ENCODE peak calls at places on chromosome 9, in six cellular contexts. One of them, this sample, is unnamed.

GRCh38 chr9:93207326-93207814 is 23.4 kb downstream of the WNK2 start:
- DNase-seq in keratinocyte: no peak
- DNase-seq in type B pancreatic cell: no peak
- DNase-seq in endothelial cell of umbilical vein: no peak
- DNase-seq in osteocyte: no peak
- DNase-seq in brain microvascular endothelial cell: peak
- DNase-seq in this sample: peak

GRCh38 chr9:91750343-91750742 is 199.7 kb downstream of the ROR2 start:
- DNase-seq in keratinocyte: no peak
- DNase-seq in type B pancreatic cell: no peak
- DNase-seq in endothelial cell of umbilical vein: no peak
- DNase-seq in osteocyte: no peak
- DNase-seq in brain microvascular endothelial cell: no peak
- DNase-seq in this sample: no peak

GRCh38 chr9:137464291-137464999 is 5.3 kb upstream of the NSMF start:
- DNase-seq in keratinocyte: no peak
- DNase-seq in type B pancreatic cell: no peak
- DNase-seq in endothelial cell of umbilical vein: no peak
- DNase-seq in osteocyte: no peak
- DNase-seq in brain microvascular endothelial cell: no peak
- DNase-seq in this sample: peak

GRCh38 chr9:75238311-75238976 is 150.1 kb downstream of the OSTF1 start:
- DNase-seq in keratinocyte: no peak
- DNase-seq in type B pancreatic cell: no peak
- DNase-seq in endothelial cell of umbilical vein: peak
- DNase-seq in osteocyte: no peak
- DNase-seq in brain microvascular endothelial cell: peak
- DNase-seq in this sample: no peak

GRCh38 chr9:132582276-132582785 is at the start of gene BARHL1:
- DNase-seq in keratinocyte: no peak
- DNase-seq in type B pancreatic cell: no peak
- DNase-seq in endothelial cell of umbilical vein: no peak
- DNase-seq in osteocyte: no peak
- DNase-seq in brain microvascular endothelial cell: no peak
- DNase-seq in this sample: no peak

GRCh38 chr9:113934167-113934566 is 58.1 kb downstream of the ZNF618 start:
- DNase-seq in keratinocyte: no peak
- DNase-seq in type B pancreatic cell: no peak
- DNase-seq in endothelial cell of umbilical vein: no peak
- DNase-seq in osteocyte: peak
- DNase-seq in brain microvascular endothelial cell: no peak
- DNase-seq in this sample: no peak

GRCh38 chr9:33731625-33732024 is 63.7 kb upstream of the PRSS3 start:
- DNase-seq in keratinocyte: no peak
- DNase-seq in type B pancreatic cell: no peak
- DNase-seq in endothelial cell of umbilical vein: no peak
- DNase-seq in osteocyte: no peak
- DNase-seq in brain microvascular endothelial cell: no peak
- DNase-seq in this sample: no peak

GRCh38 chr9:69283003-69283402 is 42.0 kb upstream of the ENTREP1 start:
- DNase-seq in keratinocyte: no peak
- DNase-seq in type B pancreatic cell: no peak
- DNase-seq in endothelial cell of umbilical vein: peak
- DNase-seq in osteocyte: no peak
- DNase-seq in brain microvascular endothelial cell: no peak
- DNase-seq in this sample: no peak

GRCh38 chr9:101226161-101226560 is 158.6 kb downstream of the BAAT start:
- DNase-seq in keratinocyte: no peak
- DNase-seq in type B pancreatic cell: no peak
- DNase-seq in endothelial cell of umbilical vein: no peak
- DNase-seq in osteocyte: no peak
- DNase-seq in brain microvascular endothelial cell: no peak
- DNase-seq in this sample: no peak

GRCh38 chr9:128470560-128470959 is 14.8 kb downstream of the ODF2 start:
- DNase-seq in keratinocyte: no peak
- DNase-seq in type B pancreatic cell: no peak
- DNase-seq in endothelial cell of umbilical vein: no peak
- DNase-seq in osteocyte: no peak
- DNase-seq in brain microvascular endothelial cell: no peak
- DNase-seq in this sample: no peak

GRCh38 chr9:90870646-90871326 is 69.2 kb downstream of the SYK start:
- DNase-seq in keratinocyte: no peak
- DNase-seq in type B pancreatic cell: no peak
- DNase-seq in endothelial cell of umbilical vein: peak
- DNase-seq in osteocyte: peak
- DNase-seq in brain microvascular endothelial cell: peak
- DNase-seq in this sample: peak

DNA sequence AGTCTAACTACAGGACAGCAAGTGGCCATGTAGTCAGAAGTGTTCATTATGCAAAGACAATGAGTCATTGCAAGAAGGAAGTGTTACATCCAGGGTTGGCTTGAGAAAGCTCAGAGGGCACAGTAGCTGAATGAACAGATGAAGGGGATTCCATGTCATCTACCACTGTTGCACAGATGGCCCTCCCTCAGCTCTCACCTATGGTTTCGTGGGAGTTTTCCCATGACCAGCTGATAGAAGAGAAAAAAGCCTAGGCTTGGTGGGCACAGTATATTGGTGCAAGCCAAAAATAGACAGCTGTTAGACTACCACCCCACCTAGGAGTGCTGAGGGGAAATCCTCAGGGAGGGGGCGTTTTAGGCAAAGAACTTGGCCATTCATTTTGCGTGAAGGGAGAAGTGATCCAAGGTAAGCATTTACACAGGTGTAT is 217.0 kb downstream of the DMRT2 start:
- DNase-seq in keratinocyte: no peak
- DNase-seq in type B pancreatic cell: no peak
- DNase-seq in endothelial cell of umbilical vein: no peak
- DNase-seq in osteocyte: no peak
- DNase-seq in brain microvascular endothelial cell: no peak
- DNase-seq in this sample: no peak
- TF ChIP-seq CTCF in keratinocyte: no peak
- TF ChIP-seq CTCF in type B pancreatic cell: no peak
- TF ChIP-seq CTCF in endothelial cell of umbilical vein: no peak
- TF ChIP-seq CTCF in osteocyte: no peak
- TF ChIP-seq CTCF in brain microvascular endothelial cell: no peak
- TF ChIP-seq CTCF in this sample: no peak

GRCh38 chr9:126036881-126037291 is 289.7 kb downstream of the PBX3 start:
- DNase-seq in keratinocyte: no peak
- DNase-seq in type B pancreatic cell: no peak
- DNase-seq in endothelial cell of umbilical vein: no peak
- DNase-seq in osteocyte: no peak
- DNase-seq in brain microvascular endothelial cell: no peak
- DNase-seq in this sample: no peak
- TF ChIP-seq CTCF in keratinocyte: no peak
- TF ChIP-seq CTCF in type B pancreatic cell: no peak
- TF ChIP-seq CTCF in endothelial cell of umbilical vein: no peak
- TF ChIP-seq CTCF in osteocyte: no peak
- TF ChIP-seq CTCF in brain microvascular endothelial cell: no peak
- TF ChIP-seq CTCF in this sample: no peak

GRCh38 chr9:79471577-79472543 is 99.9 kb upstream of the TLE4 start:
- DNase-seq in keratinocyte: no peak
- DNase-seq in type B pancreatic cell: no peak
- DNase-seq in endothelial cell of umbilical vein: peak
- DNase-seq in osteocyte: peak
- DNase-seq in brain microvascular endothelial cell: peak
- DNase-seq in this sample: peak
- TF ChIP-seq CTCF in keratinocyte: peak
- TF ChIP-seq CTCF in type B pancreatic cell: no peak
- TF ChIP-seq CTCF in endothelial cell of umbilical vein: no peak
- TF ChIP-seq CTCF in osteocyte: peak
- TF ChIP-seq CTCF in brain microvascular endothelial cell: peak
- TF ChIP-seq CTCF in this sample: no peak

GRCh38 chr9:4861736-4862451 is 69.2 kb downstream of the RCL1 start:
- DNase-seq in keratinocyte: no peak
- DNase-seq in type B pancreatic cell: no peak
- DNase-seq in endothelial cell of umbilical vein: no peak
- DNase-seq in osteocyte: no peak
- DNase-seq in brain microvascular endothelial cell: no peak
- DNase-seq in this sample: no peak

GRCh38 chr9:4862506-4863250 is 69.9 kb downstream of the RCL1 start:
- DNase-seq in keratinocyte: no peak
- DNase-seq in type B pancreatic cell: no peak
- DNase-seq in endothelial cell of umbilical vein: no peak
- DNase-seq in osteocyte: no peak
- DNase-seq in brain microvascular endothelial cell: no peak
- DNase-seq in this sample: no peak

GRCh38 chr9:4859035-4859434 is 66.3 kb downstream of the RCL1 start:
- DNase-seq in keratinocyte: no peak
- DNase-seq in type B pancreatic cell: no peak
- DNase-seq in endothelial cell of umbilical vein: no peak
- DNase-seq in osteocyte: no peak
- DNase-seq in brain microvascular endothelial cell: no peak
- DNase-seq in this sample: no peak

GRCh38 chr9:4861145-4861544 is 68.4 kb downstream of the RCL1 start:
- DNase-seq in keratinocyte: no peak
- DNase-seq in type B pancreatic cell: no peak
- DNase-seq in endothelial cell of umbilical vein: no peak
- DNase-seq in osteocyte: no peak
- DNase-seq in brain microvascular endothelial cell: no peak
- DNase-seq in this sample: no peak

GRCh38 chr9:4860383-4860782 is 67.6 kb downstream of the RCL1 start:
- DNase-seq in keratinocyte: no peak
- DNase-seq in type B pancreatic cell: no peak
- DNase-seq in endothelial cell of umbilical vein: no peak
- DNase-seq in osteocyte: no peak
- DNase-seq in brain microvascular endothelial cell: no peak
- DNase-seq in this sample: no peak
- TF ChIP-seq CTCF in keratinocyte: no peak
- TF ChIP-seq CTCF in type B pancreatic cell: no peak
- TF ChIP-seq CTCF in endothelial cell of umbilical vein: no peak
- TF ChIP-seq CTCF in osteocyte: no peak
- TF ChIP-seq CTCF in brain microvascular endothelial cell: no peak
- TF ChIP-seq CTCF in this sample: no peak

GRCh38 chr9:2621678-2622360 is at the start of gene VLDLR:
- DNase-seq in keratinocyte: no peak
- DNase-seq in type B pancreatic cell: peak
- DNase-seq in endothelial cell of umbilical vein: peak
- DNase-seq in osteocyte: peak
- DNase-seq in brain microvascular endothelial cell: no peak
- DNase-seq in this sample: peak

GRCh38 chr9:2623866-2624682 is 2.5 kb downstream of the VLDLR start:
- DNase-seq in keratinocyte: peak
- DNase-seq in type B pancreatic cell: no peak
- DNase-seq in endothelial cell of umbilical vein: no peak
- DNase-seq in osteocyte: no peak
- DNase-seq in brain microvascular endothelial cell: no peak
- DNase-seq in this sample: no peak

GRCh38 chr9:2620876-2621677 is 510 bp upstream of the VLDLR start:
- DNase-seq in keratinocyte: peak
- DNase-seq in type B pancreatic cell: peak
- DNase-seq in endothelial cell of umbilical vein: peak
- DNase-seq in osteocyte: peak
- DNase-seq in brain microvascular endothelial cell: peak
- DNase-seq in this sample: peak

GRCh38 chr9:2623046-2623865 is 1.7 kb downstream of the VLDLR start:
- DNase-seq in keratinocyte: no peak
- DNase-seq in type B pancreatic cell: peak
- DNase-seq in endothelial cell of umbilical vein: peak
- DNase-seq in osteocyte: no peak
- DNase-seq in brain microvascular endothelial cell: no peak
- DNase-seq in this sample: peak

GRCh38 chr9:2622361-2623045 is 916 bp downstream of the VLDLR start:
- DNase-seq in keratinocyte: no peak
- DNase-seq in type B pancreatic cell: peak
- DNase-seq in endothelial cell of umbilical vein: peak
- DNase-seq in osteocyte: peak
- DNase-seq in brain microvascular endothelial cell: no peak
- DNase-seq in this sample: peak
- TF ChIP-seq CTCF in keratinocyte: no peak
- TF ChIP-seq CTCF in type B pancreatic cell: no peak
- TF ChIP-seq CTCF in endothelial cell of umbilical vein: no peak
- TF ChIP-seq CTCF in osteocyte: no peak
- TF ChIP-seq CTCF in brain microvascular endothelial cell: no peak
- TF ChIP-seq CTCF in this sample: no peak

GRCh38 chr9:34896112-34896511 is 62.0 kb upstream of the PHF24 start:
- DNase-seq in keratinocyte: no peak
- DNase-seq in type B pancreatic cell: no peak
- DNase-seq in endothelial cell of umbilical vein: no peak
- DNase-seq in osteocyte: no peak
- DNase-seq in brain microvascular endothelial cell: no peak
- DNase-seq in this sample: no peak
- TF ChIP-seq CTCF in keratinocyte: no peak
- TF ChIP-seq CTCF in type B pancreatic cell: peak
- TF ChIP-seq CTCF in endothelial cell of umbilical vein: no peak
- TF ChIP-seq CTCF in osteocyte: peak
- TF ChIP-seq CTCF in brain microvascular endothelial cell: peak
- TF ChIP-seq CTCF in this sample: no peak

GRCh38 chr9:87422999-87423398 is 74.7 kb upstream of the DAPK1 start:
- DNase-seq in keratinocyte: no peak
- DNase-seq in type B pancreatic cell: no peak
- DNase-seq in endothelial cell of umbilical vein: peak
- DNase-seq in osteocyte: no peak
- DNase-seq in brain microvascular endothelial cell: no peak
- DNase-seq in this sample: no peak
- TF ChIP-seq CTCF in keratinocyte: no peak
- TF ChIP-seq CTCF in type B pancreatic cell: no peak
- TF ChIP-seq CTCF in endothelial cell of umbilical vein: no peak
- TF ChIP-seq CTCF in osteocyte: peak
- TF ChIP-seq CTCF in brain microvascular endothelial cell: no peak
- TF ChIP-seq CTCF in this sample: no peak